ENCODE peak calls at places on chromosome 11, in five cellular contexts. E is colonic mucosa; K is fibroblast of mammary gland; C is stimulated activated CD4-positive, alpha-beta T cell treated with anti-CD3 and anti-CD28 coated beads, Interleukin-4, amount 100 ng/mL, for 48 hours; M is GM13977. D is an unnamed sample.

GRCh38 chr11:125105921-125106320 is 5.5 kb downstream of the TMEM218 start:
- DNase-seq in E (no peak), K (peak; percentile 14), C (no peak), M (no peak), D (no peak)

GRCh38 chr11:29093416-29093815 is 923.4 kb downstream of the KCNA4 start:
- DNase-seq in E (no peak), K (no peak), C (no peak), M (no peak), D (no peak)

GRCh38 chr11:83724704-83725114 is 438.5 kb upstream of the CCDC90B start:
- DNase-seq in E (no peak), K (peak; percentile 18), C (no peak), M (no peak), D (no peak)

GRCh38 chr11:28767574-28767973 is 659.4 kb downstream of the METTL15 start:
- DNase-seq in E (no peak), K (peak; percentile 33), C (no peak), M (no peak), D (no peak)

GRCh38 chr11:96538104-96538503 is 148.3 kb downstream of the JRKL start:
- DNase-seq in E (no peak), K (no peak), C (no peak), M (no peak), D (no peak)

GRCh38 chr11:45930031-45930794 is 7.8 kb downstream of the LARGE2 start:
- DNase-seq in E (peak; percentile 74), K (no peak), C (no peak), M (peak; percentile 93), D (no peak)

GRCh38 chr11:3135491-3136440 is 29.3 kb downstream of the OSBPL5 start:
- DNase-seq in E (no peak), K (no peak), C (no peak), M (no peak), D (no peak)

GRCh38 chr11:57116654-57117053 is 65.1 kb upstream of the LRRC55 start:
- DNase-seq in E (peak; percentile 41), K (peak; percentile 69), C (no peak), M (peak; percentile 7), D (no peak)